ENCODE peak calls at places on chromosomes 16 and 17, in nine cellular contexts. H, M, L, V, U, G, I, T and X are unnamed samples.

GRCh38 chr16:85460252-85460982 is 152.7 kb upstream of the GSE1 start:
- DNase-seq in H (no peak), M (no peak), L (no peak), V (no peak), U (no peak), G (no peak), I (no peak), T (no peak), X (no peak)

GRCh38 chr17:31560836-31561235 is 169.4 kb downstream of the RAB11FIP4 start:
- DNase-seq in H (no peak), M (no peak), L (no peak), V (no peak), U (no peak), G (peak), I (no peak), T (no peak), X (no peak)

GRCh38 chr16:87288753-87289362 is 28.3 kb downstream of the C16orf95 start:
- DNase-seq in H (no peak), M (no peak), L (no peak), V (no peak), U (no peak), G (no peak), I (no peak), T (no peak), X (no peak)

GRCh38 chr16:85553436-85554113 is 59.5 kb upstream of the GSE1 start:
- DNase-seq in H (peak), M (no peak), L (peak), V (peak), U (peak), G (peak), I (no peak), T (peak), X (no peak)

GRCh38 chr17:29504711-29505110 is 62.1 kb downstream of the ABHD15 start:
- DNase-seq in H (no peak), M (no peak), L (no peak), V (no peak), U (no peak), G (no peak), I (no peak), T (no peak), X (no peak)

GRCh38 chr16:11737678-11738077 is 5.0 kb downstream of the TXNDC11 start:
- DNase-seq in H (no peak), M (no peak), L (no peak), V (no peak), U (no peak), G (no peak), I (no peak), T (no peak), X (no peak)

GRCh38 chr16:22109258-22109898 is 17.0 kb downstream of the VWA3A start:
- DNase-seq in H (no peak), M (no peak), L (no peak), V (no peak), U (no peak), G (no peak), I (no peak), T (no peak), X (no peak)

GRCh38 chr16:84088695-84089395 is 27.9 kb downstream of the MBTPS1 start:
- DNase-seq in H (peak), M (no peak), L (peak), V (peak), U (peak), G (no peak), I (no peak), T (peak), X (no peak)

GRCh38 chr16:66824006-66824405 is 6.8 kb downstream of the NAE1 start:
- DNase-seq in H (no peak), M (no peak), L (no peak), V (no peak), U (no peak), G (no peak), I (no peak), T (no peak), X (no peak)

GRCh38 chr16:4847774-4848587 is 700 bp downstream of the UBN1 start:
- DNase-seq in H (no peak), M (no peak), L (peak), V (peak), U (peak), G (peak), I (peak), T (peak), X (peak)

GRCh38 chr16:19748389-19749110 is 30.5 kb downstream of the IQCK start:
- DNase-seq in H (no peak), M (no peak), L (no peak), V (no peak), U (no peak), G (no peak), I (no peak), T (no peak), X (no peak)

GRCh38 chr17:57604771-57605733 is 140.0 kb downstream of the CCDC182 start:
- DNase-seq in H (no peak), M (no peak), L (peak), V (peak), U (peak), G (no peak), I (no peak), T (peak), X (no peak)

GRCh38 chr17:64306850-64307463 is 43.9 kb upstream of the TEX2 start:
- DNase-seq in H (peak), M (peak), L (peak), V (peak), U (peak), G (peak), I (peak), T (peak), X (peak)

GRCh38 chr17:69428252-69428980 is 13.9 kb downstream of the MAP2K6 start:
- DNase-seq in H (no peak), M (no peak), L (no peak), V (no peak), U (no peak), G (no peak), I (no peak), T (no peak), X (no peak)

GRCh38 chr17:38893612-38894011 is 23.8 kb downstream of the LASP1 start:
- DNase-seq in H (no peak), M (no peak), L (peak), V (no peak), U (no peak), G (no peak), I (no peak), T (peak), X (no peak)

GRCh38 chr17:31321481-31321880 is at the start of gene EVI2A:
- DNase-seq in H (peak), M (peak), L (peak), V (no peak), U (peak), G (peak), I (no peak), T (peak), X (no peak)